ENCODE peak calls at places on chromosomes 6 and 20, in five cellular contexts. E is neural crest cell, A is Panc1, M is AG09309, Q is fibroblast of pulmonary artery. N is an unnamed sample.

GRCh38 chr6:170114956-170115855 is 175.7 kb downstream of the DLL1 start:
- DNase-seq in E (no peak), A (no peak), M (no peak), Q (no peak), N (peak)

GRCh38 chr20:18223399-18223798 is 64.9 kb upstream of the ZNF133 start:
- DNase-seq in E (no peak), A (no peak), M (no peak), Q (no peak), N (no peak)

GRCh38 chr20:23143098-23143497 is 57.0 kb upstream of the CD93 start:
- DNase-seq in E (no peak), A (peak), M (peak), Q (peak), N (no peak)

GRCh38 chr20:36676701-36677421 is 30.9 kb upstream of the SLA2 start:
- DNase-seq in E (peak), A (no peak), M (no peak), Q (no peak), N (peak)

GRCh38 chr20:23637282-23638221 is at the start of gene CST3:
- DNase-seq in E (peak), A (peak), M (peak), Q (peak), N (peak)

GRCh38 chr6:6611486-6611885 is 23.0 kb downstream of the LY86 start:
- DNase-seq in E (no peak), A (no peak), M (no peak), Q (no peak), N (no peak)

GRCh38 chr6:29723666-29724588 is 693 bp downstream of the HLA-F start:
- DNase-seq in E (no peak), A (no peak), M (no peak), Q (no peak), N (no peak)

GRCh38 chr6:147000545-147001488 is 203.4 kb upstream of the STXBP5 start:
- DNase-seq in E (no peak), A (no peak), M (peak), Q (peak), N (no peak)

GRCh38 chr6:31272431-31272830 is 539 bp upstream of the HLA-C start:
- DNase-seq in E (no peak), A (no peak), M (no peak), Q (peak), N (no peak)

GRCh38 chr20:61252601-61253263 is 671 bp downstream of the CDH4 start:
- DNase-seq in E (peak), A (no peak), M (no peak), Q (no peak), N (no peak)

DNA sequence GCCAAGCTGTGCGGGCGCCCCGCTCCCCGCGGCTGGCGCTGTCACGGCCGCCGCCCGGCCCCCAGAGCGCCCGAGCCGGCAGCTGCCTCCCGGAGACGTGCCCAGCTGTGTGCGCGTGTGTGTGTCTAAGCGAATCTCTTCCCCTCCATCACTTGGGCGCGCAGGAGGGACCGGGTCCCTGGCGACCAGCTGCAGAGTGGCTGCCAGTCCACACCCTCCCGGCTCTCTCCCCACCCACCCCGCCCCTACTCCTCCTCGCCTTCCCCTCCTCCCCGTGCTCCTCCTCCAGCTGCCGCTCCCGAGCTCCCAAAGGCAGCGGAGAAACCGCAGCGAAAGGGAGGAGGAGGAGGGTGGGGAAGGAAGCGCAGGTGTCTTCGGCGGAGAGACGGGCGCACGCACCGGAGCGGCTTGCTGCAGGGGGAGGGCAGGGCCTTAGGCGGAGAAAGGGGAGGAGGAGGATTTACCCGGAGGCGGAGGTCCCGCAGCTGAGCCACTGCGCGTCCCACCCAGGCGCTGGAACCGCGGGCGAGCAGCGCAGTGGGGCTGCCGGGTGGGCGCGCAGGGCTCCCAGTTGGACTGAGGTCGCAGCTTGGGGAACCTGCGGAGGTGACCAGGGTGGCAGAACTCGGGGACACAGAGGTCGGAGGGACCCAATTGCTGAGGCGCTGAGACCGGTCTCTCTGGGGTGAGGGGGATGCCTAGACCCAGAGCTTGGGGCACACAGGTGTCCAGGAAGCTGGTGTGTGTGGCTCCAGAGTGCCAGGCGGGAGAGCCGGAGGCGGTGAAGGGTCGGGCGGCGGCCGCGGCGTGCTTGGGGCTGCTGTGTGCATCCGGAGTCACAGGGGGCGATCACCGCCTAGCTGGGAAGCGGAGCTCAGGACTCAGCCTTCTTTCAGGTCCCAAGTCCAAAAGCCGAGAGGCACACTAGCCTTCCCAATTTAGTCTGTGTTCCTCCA is at the start of gene HS3ST5:
- DNase-seq in E (peak), A (no peak), M (no peak), Q (peak), N (peak)
- TF ChIP-seq CTCF in E (peak), A (peak), M (peak), Q (peak), N (peak)

GRCh38 chr6:63574554-63574900 is 2.2 kb downstream of the LOC128125822 start:
- DNase-seq in E (no peak), A (no peak), M (no peak), Q (no peak), N (no peak)
- TF ChIP-seq CTCF in E (peak), A (peak), M (no peak), Q (no peak), N (no peak)

GRCh38 chr6:109313139-109313538 is 69.1 kb downstream of the CD164 start:
- DNase-seq in E (no peak), A (no peak), M (no peak), Q (no peak), N (no peak)

GRCh38 chr6:109311481-109311880 is 70.8 kb downstream of the CD164 start:
- DNase-seq in E (no peak), A (no peak), M (no peak), Q (no peak), N (no peak)

GRCh38 chr6:109306733-109307132 is 75.5 kb downstream of the CD164 start:
- DNase-seq in E (no peak), A (no peak), M (no peak), Q (no peak), N (no peak)

GRCh38 chr6:109308018-109308492 is 74.2 kb downstream of the CD164 start:
- DNase-seq in E (no peak), A (peak), M (peak), Q (peak), N (no peak)

DNA sequence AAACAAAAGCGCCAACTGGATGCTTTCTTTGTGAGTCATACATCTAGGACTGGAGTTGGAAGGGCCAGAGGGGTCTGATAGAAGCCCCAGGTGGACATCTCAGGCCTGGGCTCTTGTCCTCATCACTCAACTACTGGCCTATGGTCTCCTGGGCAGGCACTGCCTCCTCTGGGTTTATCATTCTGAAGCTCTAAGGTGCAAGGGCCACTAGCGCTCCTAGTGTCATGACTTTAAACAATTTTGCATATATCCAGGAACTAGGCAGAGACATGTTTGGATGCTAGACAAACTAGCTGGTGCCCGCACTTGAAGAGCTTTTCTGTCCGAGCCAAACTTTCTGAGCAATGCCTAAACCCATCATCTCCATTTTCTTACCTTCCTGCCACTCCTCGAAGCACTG is 72.3 kb downstream of the CD164 start:
- DNase-seq in E (no peak), A (no peak), M (no peak), Q (no peak), N (no peak)
- TF ChIP-seq CTCF in E (no peak), A (no peak), M (no peak), Q (no peak), N (no peak)

GRCh38 chr6:150208606-150209352 is 65.9 kb downstream of the PPP1R14C start:
- DNase-seq in E (no peak), A (no peak), M (no peak), Q (no peak), N (no peak)
- TF ChIP-seq CTCF in E (no peak), A (no peak), M (no peak), Q (no peak), N (no peak)

GRCh38 chr6:138227316-138227781 is 9.1 kb upstream of the PBOV1 start:
- DNase-seq in E (no peak), A (no peak), M (no peak), Q (no peak), N (no peak)
- TF ChIP-seq CTCF in E (no peak), A (no peak), M (no peak), Q (no peak), N (no peak)

GRCh38 chr6:134437376-134437775 is 119.5 kb upstream of the SGK1 start:
- DNase-seq in E (no peak), A (no peak), M (no peak), Q (peak), N (no peak)
- TF ChIP-seq CTCF in E (no peak), A (no peak), M (no peak), Q (no peak), N (no peak)

GRCh38 chr20:49583669-49584417 is 15.9 kb upstream of the PTGIS start:
- DNase-seq in E (no peak), A (peak), M (peak), Q (peak), N (no peak)
- TF ChIP-seq CTCF in E (no peak), A (no peak), M (no peak), Q (no peak), N (no peak)

N was measured in mesothelial cell of epicardium.